ENCODE peak calls at places on chromosomes 13 and 19, in seven cellular contexts. P, B, F, V, E, O and D are unnamed samples.

GRCh38 chr13:95124959-95125358 is 176.3 kb downstream of the ABCC4 start:
- DNase-seq in P (no peak), B (no peak), F (no peak), V (no peak), E (no peak), O (no peak), D (no peak)

GRCh38 chr19:29764322-29764721 is 47.5 kb upstream of the CCNE1 start:
- DNase-seq in P (no peak), B (no peak), F (no peak), V (no peak), E (no peak), O (no peak), D (no peak)

GRCh38 chr13:39095500-39095899 is 57.2 kb downstream of the NHLRC3 start:
- DNase-seq in P (no peak), B (no peak), F (no peak), V (peak), E (no peak), O (no peak), D (no peak)

GRCh38 chr13:63351081-63351480 is 1935.4 kb upstream of the PCDH20 start:
- DNase-seq in P (no peak), B (no peak), F (no peak), V (no peak), E (no peak), O (no peak), D (no peak)

GRCh38 chr13:26465514-26465913 is 92.0 kb upstream of the WASF3 start:
- DNase-seq in P (no peak), B (no peak), F (no peak), V (no peak), E (no peak), O (no peak), D (no peak)

GRCh38 chr19:15252398-15253018 is 20.3 kb upstream of the EPHX3 start:
- DNase-seq in P (no peak), B (peak), F (peak), V (no peak), E (peak), O (no peak), D (no peak)

GRCh38 chr13:36190771-36191170 is 23.6 kb downstream of the SOHLH2 start:
- DNase-seq in P (no peak), B (peak), F (no peak), V (no peak), E (no peak), O (no peak), D (no peak)

GRCh38 chr13:20991741-20992520 is 69.5 kb downstream of the LATS2 start:
- DNase-seq in P (no peak), B (no peak), F (no peak), V (no peak), E (no peak), O (no peak), D (no peak)

GRCh38 chr13:45873491-45874360 is 22.2 kb upstream of the SIAH3 start:
- DNase-seq in P (no peak), B (peak), F (no peak), V (no peak), E (no peak), O (no peak), D (no peak)